ENCODE peak calls at places on chromosomes 3 and 15, in four cellular contexts. G, V, W and E are unnamed samples.

GRCh38 chr3:69197922-69198540 is 75.6 kb upstream of the LMOD3 start:
- DNase-seq in G (no peak), V (no peak), W (no peak), E (no peak)

GRCh38 chr15:47289667-47290066 is 427.6 kb upstream of the SEMA6D start:
- DNase-seq in V (no peak), G (no peak), W (no peak), E (peak; percentile 40)

GRCh38 chr3:60803812-60804211 is 447.4 kb downstream of the FHIT start:
- DNase-seq in G (no peak), V (no peak), W (no peak), E (no peak)

GRCh38 chr3:129016366-129016724 is 15.2 kb downstream of the EFCC1 start:
- DNase-seq in G (no peak), V (no peak), W (no peak), E (peak; percentile 25)

GRCh38 chr15:71170163-71170562 is 54.9 kb downstream of the THSD4 start:
- DNase-seq in G (no peak), V (no peak), W (no peak), E (no peak)

GRCh38 chr3:14042680-14043079 is 82.0 kb downstream of the CHCHD4 start:
- DNase-seq in V (no peak), G (no peak), W (no peak), E (no peak)

GRCh38 chr3:41893977-41894376 is 67.9 kb downstream of the ULK4 start:
- DNase-seq in W (no peak), G (no peak), V (no peak), E (peak; percentile 49)

GRCh38 chr3:171690291-171690690 is 120.0 kb downstream of the PLD1 start:
- DNase-seq in W (no peak), V (no peak), G (no peak), E (no peak)

GRCh38 chr15:57048930-57049550 is 130.6 kb downstream of the TCF12 start:
- DNase-seq in V (no peak), G (no peak), W (no peak), E (no peak)

GRCh38 chr3:198079771-198080520 is 119.9 kb downstream of the LMLN start:
- DNase-seq in V (no peak), W (peak; percentile 9), G (peak; percentile 55), E (peak; percentile 42)

GRCh38 chr3:122689587-122689986 is 8.9 kb downstream of the PARP14 start:
- DNase-seq in V (no peak), W (no peak), G (no peak), E (no peak)

GRCh38 chr3:122690096-122690495 is 9.5 kb downstream of the PARP14 start:
- DNase-seq in V (no peak), W (no peak), G (no peak), E (no peak)

GRCh38 chr3:122692674-122693073 is 12.0 kb downstream of the PARP14 start:
- DNase-seq in V (no peak), G (no peak), W (no peak), E (no peak)

GRCh38 chr3:122688996-122689395 is 8.4 kb downstream of the PARP14 start:
- DNase-seq in V (no peak), W (no peak), G (no peak), E (no peak)

GRCh38 chr3:122691195-122691594 is 10.6 kb downstream of the PARP14 start:
- DNase-seq in V (no peak), G (no peak), W (no peak), E (no peak)
- H3K4ac ChIP-seq in V (no peak overlapping the region), G (no peak overlapping the region), W (no peak overlapping the region), E (no peak overlapping the region)

DNA sequence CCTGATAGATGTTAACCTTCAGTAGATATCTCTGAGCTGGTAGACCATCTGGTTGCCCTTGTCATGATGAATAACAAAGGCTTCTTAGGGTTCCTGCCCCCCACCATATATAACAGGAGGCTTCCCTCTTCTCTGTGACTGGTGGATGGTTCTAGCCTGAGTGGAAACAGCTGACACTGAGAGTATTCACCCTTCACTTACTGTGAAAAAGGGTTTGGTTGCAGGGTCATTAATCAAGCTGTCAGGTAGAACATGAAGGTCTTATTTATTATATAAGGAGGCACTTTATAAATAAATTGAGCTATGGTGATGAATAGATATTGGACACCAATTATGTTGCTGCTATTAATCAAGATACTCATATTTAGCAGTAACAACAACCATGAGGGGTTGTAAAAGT is 58.6 kb downstream of the CACNA2D3 start:
- DNase-seq in V (no peak), G (no peak), W (no peak), E (no peak)
- H2BK15ac ChIP-seq in V (no peak overlapping the region), G (no peak overlapping the region), W (no peak overlapping the region), E (no peak overlapping the region)

GRCh38 chr15:41285285-41285684 is 47.1 kb downstream of the OIP5 start:
- DNase-seq in W (no peak), V (no peak), G (peak; percentile 48), E (peak; percentile 89)

GRCh38 chr15:41283653-41284424 is 48.6 kb downstream of the OIP5 start:
- DNase-seq in V (peak; percentile 98), W (peak; percentile 96), G (peak; percentile 98), E (peak; percentile 99)

GRCh38 chr15:41286665-41287333 is 45.6 kb downstream of the OIP5 start:
- DNase-seq in G (no peak), W (no peak), V (no peak), E (no peak)

GRCh38 chr15:41281236-41281635 is 50.2 kb downstream of the CHP1 start:
- DNase-seq in V (no peak), W (no peak), G (no peak), E (no peak)

GRCh38 chr15:41284425-41285177 is 47.8 kb downstream of the OIP5 start:
- DNase-seq in G (no peak), W (no peak), V (peak; percentile 4), E (peak; percentile 44)
- H3K4ac ChIP-seq in G (peak overlapping the region; percentile 34), W (peak overlapping the region; percentile 95), V (no peak overlapping the region), E (peak overlapping the region; percentile 99)

GRCh38 chr15:101068523-101068960 is 149.4 kb downstream of the LRRK1 start:
- DNase-seq in G (no peak), V (no peak), W (no peak), E (no peak)

GRCh38 chr15:101070502-101071273 is 151.5 kb downstream of the LRRK1 start:
- DNase-seq in W (no peak), V (no peak), G (no peak), E (no peak)

GRCh38 chr15:101068961-101069734 is 150.0 kb downstream of the LRRK1 start:
- DNase-seq in W (peak; percentile 94), G (peak; percentile 96), V (peak; percentile 79), E (peak; percentile 98)

GRCh38 chr15:101071651-101072050 is 152.5 kb downstream of the LRRK1 start:
- DNase-seq in V (no peak), W (no peak), G (no peak), E (no peak)

DNA sequence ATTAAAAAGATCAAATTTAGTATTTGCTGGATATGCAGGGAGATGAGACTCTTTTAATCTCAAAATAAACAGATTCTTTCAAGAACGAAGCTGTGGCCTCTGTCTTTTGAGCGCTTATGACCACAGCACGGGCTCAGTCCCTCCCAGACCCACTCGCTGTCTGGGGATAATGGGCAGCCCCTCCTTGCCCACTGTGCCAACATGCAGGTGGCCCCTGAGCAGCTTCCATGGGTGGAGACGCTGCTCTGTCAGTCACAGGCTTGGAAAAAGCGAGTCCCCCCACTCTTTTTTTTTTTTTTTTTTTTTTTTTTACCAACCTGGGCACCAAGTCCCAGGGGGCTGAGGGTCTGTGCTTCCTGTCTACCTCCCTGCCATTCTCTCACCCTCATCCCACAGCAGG is 150.9 kb downstream of the LRRK1 start:
- DNase-seq in W (no peak), V (no peak), G (no peak), E (no peak)
- H2BK15ac ChIP-seq in W (no peak overlapping the region), V (no peak overlapping the region), G (no peak overlapping the region), E (no peak overlapping the region)

GRCh38 chr3:124883766-124884473 is 3.2 kb downstream of the ITGB5 start:
- DNase-seq in G (no peak), V (peak; percentile 36), W (no peak), E (no peak)

GRCh38 chr3:124879395-124879723 is 7.8 kb downstream of the ITGB5 start:
- DNase-seq in W (no peak), V (no peak), G (no peak), E (no peak)

GRCh38 chr3:124882749-124883148 is 4.4 kb downstream of the ITGB5 start:
- DNase-seq in W (no peak), V (peak; percentile 67), G (no peak), E (no peak)

GRCh38 chr3:124883191-124883747 is 3.9 kb downstream of the ITGB5 start:
- DNase-seq in G (no peak), V (peak; percentile 62), W (no peak), E (no peak)

DNA sequence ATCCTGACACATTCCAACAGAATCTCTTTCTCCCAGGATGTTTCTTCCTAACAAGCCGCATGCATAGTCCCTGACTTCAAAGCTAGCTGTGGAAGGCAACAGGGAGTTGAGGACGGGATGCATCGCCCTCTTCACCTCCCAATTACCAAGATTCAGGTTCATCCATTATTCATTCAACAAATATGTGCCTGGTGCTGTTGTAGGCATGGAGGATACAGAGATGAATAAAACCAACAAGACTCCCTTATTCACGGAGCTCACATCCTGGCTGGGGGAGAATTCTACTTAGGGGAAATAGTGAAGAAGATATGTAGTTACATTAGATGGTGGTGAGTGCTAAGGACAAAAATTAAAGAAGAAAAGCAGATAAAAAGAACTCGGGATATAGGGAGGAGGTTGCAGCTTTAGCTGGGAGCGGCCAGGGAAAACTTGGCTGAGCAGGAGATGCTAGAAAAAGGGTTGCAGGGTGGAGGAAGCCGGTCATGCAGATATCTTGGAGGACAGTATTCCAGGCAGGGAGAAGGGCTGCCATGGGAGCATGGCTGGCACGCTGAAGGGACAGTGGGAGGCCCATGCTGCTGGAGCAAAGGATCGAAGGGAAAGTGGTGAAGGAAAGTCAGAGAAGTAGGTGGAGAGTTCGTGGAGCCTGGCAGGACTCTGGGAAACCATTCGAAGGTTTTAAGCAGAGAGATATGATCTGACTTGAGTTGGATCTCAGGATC is 5.0 kb downstream of the ITGB5 start:
- DNase-seq in G (no peak), W (no peak), V (no peak), E (no peak)
- H3K4ac ChIP-seq in G (no peak overlapping the region), W (peak overlapping the region; percentile 6), V (no peak overlapping the region), E (no peak overlapping the region)

GRCh38 chr15:25787381-25787780 is 75.7 kb downstream of the ATP10A start:
- DNase-seq in G (no peak), W (no peak), V (no peak), E (no peak)

GRCh38 chr15:25789616-25790002 is 73.5 kb downstream of the ATP10A start:
- DNase-seq in G (no peak), V (no peak), W (no peak), E (no peak)

GRCh38 chr15:25790003-25790660 is 73.0 kb downstream of the ATP10A start:
- DNase-seq in G (no peak), V (no peak), W (no peak), E (peak; percentile 50)

GRCh38 chr15:25787855-25788521 is 75.1 kb downstream of the ATP10A start:
- DNase-seq in V (no peak), W (no peak), G (no peak), E (no peak)

DNA sequence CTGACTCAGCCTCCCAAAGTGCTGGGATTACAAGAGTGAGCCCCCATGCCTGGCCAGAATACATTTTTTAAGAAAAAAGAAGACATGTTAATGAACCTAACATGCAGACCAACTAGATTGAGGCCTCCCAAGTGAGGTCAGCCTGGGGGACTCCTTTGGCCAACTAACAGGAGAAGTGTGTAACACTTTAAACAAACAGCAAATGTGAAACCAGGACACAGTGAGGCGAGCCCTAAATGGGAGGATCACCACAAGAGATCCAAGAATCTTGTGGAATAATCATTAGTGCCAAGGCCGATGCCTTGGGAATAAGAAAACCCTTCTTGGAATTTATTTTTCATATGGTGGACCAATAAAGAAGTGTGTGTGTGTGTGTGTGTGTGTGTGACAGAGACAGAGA is 73.9 kb downstream of the ATP10A start:
- DNase-seq in G (no peak), V (no peak), W (no peak), E (no peak)
- H2BK15ac ChIP-seq in G (no peak overlapping the region), V (no peak overlapping the region), W (no peak overlapping the region), E (no peak overlapping the region)